ENCODE peak calls at places on chromosomes 4 and X, in nine cellular contexts. J is keratinocyte; V is IMR-90; O is transverse colon; G is cardiac muscle cell; U is endodermal cell; Z is SK-N-SH; Q is CD4-positive, alpha-beta T cell; F is right lobe of liver. B is an unnamed sample.

GRCh38 chrX:44874481-44875184 is 1.6 kb downstream of the KDM6A start:
- DNase-seq in J (no peak), V (peak; percentile 49), O (peak; percentile 42), G (peak; percentile 28), U (peak; percentile 63), Z (peak; percentile 77), Q (no peak), F (no peak), B (no peak)

GRCh38 chrX:48919360-48919821 is 567 bp upstream of the PIM2 start:
- DNase-seq in J (no peak), V (no peak), O (no peak), G (no peak), U (peak; percentile 83), Z (peak; percentile 54), Q (peak; percentile 26), F (no peak), B (no peak)

GRCh38 chr4:38456096-38456495 is 207.9 kb upstream of the KLF3 start:
- DNase-seq in J (no peak), V (no peak), O (peak; percentile 33), G (no peak), U (no peak), Z (no peak), Q (no peak), F (no peak), B (no peak)

GRCh38 chrX:108740299-108740774 is 4.0 kb upstream of the IRS4 start:
- DNase-seq in J (no peak), V (no peak), O (no peak), G (no peak), U (no peak), Z (no peak), Q (no peak), F (no peak), B (no peak)

GRCh38 chrX:40434947-40435346 is 145.8 kb upstream of the ATP6AP2 start:
- DNase-seq in J (no peak), V (peak; percentile 1), O (no peak), G (peak; percentile 30), U (peak; percentile 65), Z (peak; percentile 51), Q (no peak), F (no peak), B (no peak)

GRCh38 chr4:24922416-24922815 is 9.6 kb upstream of the CCDC149 start:
- DNase-seq in J (no peak), V (peak; percentile 56), O (no peak), G (no peak), U (no peak), Z (no peak), Q (no peak), F (no peak), B (no peak)

GRCh38 chrX:48520976-48521352 is 644 bp upstream of the EBP start:
- DNase-seq in J (no peak), V (no peak), O (no peak), G (no peak), U (no peak), Z (peak; percentile 37), Q (no peak), F (no peak), B (peak; percentile 10)

GRCh38 chrX:54358424-54359211 is 772 bp upstream of the WNK3 start:
- DNase-seq in J (no peak), V (peak; percentile 41), O (peak; percentile 20), G (peak; percentile 87), U (peak; percentile 92), Z (peak; percentile 71), Q (peak; percentile 15), F (peak; percentile 63), B (no peak)

GRCh38 chrX:41600266-41600665 is 88.5 kb upstream of the GPR34 start:
- DNase-seq in J (no peak), V (peak; percentile 68), O (no peak), G (peak; percentile 4), U (no peak), Z (no peak), Q (no peak), F (no peak), B (no peak)

GRCh38 chr4:22850055-22850454 is 157.3 kb downstream of the GBA3 start:
- DNase-seq in J (no peak), V (no peak), O (no peak), G (no peak), U (no peak), Z (no peak), Q (no peak), F (no peak), B (no peak)

GRCh38 chr4:138911903-138912713 is 103.5 kb upstream of the NOCT start:
- DNase-seq in J (no peak), V (no peak), O (peak; percentile 47), G (no peak), U (no peak), Z (peak; percentile 24), Q (no peak), F (no peak), B (no peak)

GRCh38 chrX:72130762-72131231 is 918 bp downstream of the RTL5 start:
- DNase-seq in J (no peak), V (no peak), O (no peak), G (no peak), U (peak; percentile 64), Z (no peak), Q (no peak), F (no peak), B (no peak)

GRCh38 chrX:151359341-151359740 is 37.7 kb upstream of the VMA21 start:
- DNase-seq in J (no peak), V (no peak), O (no peak), G (no peak), U (peak; percentile 71), Z (no peak), Q (no peak), F (no peak), B (no peak)

GRCh38 chr4:150582881-150583286 is 933 bp downstream of the MAB21L2 start:
- DNase-seq in J (no peak), V (peak; percentile 51), O (no peak), G (peak; percentile 47), U (peak; percentile 81), Z (peak; percentile 48), Q (no peak), F (peak; percentile 59), B (no peak)

GRCh38 chr4:184359905-184360304 is 114.4 kb downstream of the IRF2 start:
- DNase-seq in J (no peak), V (no peak), O (no peak), G (no peak), U (peak; percentile 37), Z (no peak), Q (no peak), F (no peak), B (no peak)

GRCh38 chr4:122086338-122086737 is 65.8 kb upstream of the BLTP1 start:
- DNase-seq in J (no peak), V (peak; percentile 18), O (no peak), G (peak; percentile 62), U (no peak), Z (no peak), Q (no peak), F (no peak), B (no peak)

GRCh38 chr4:63122955-63123354 is 1286.3 kb downstream of the TECRL start:
- DNase-seq in J (no peak), V (no peak), O (no peak), G (no peak), U (no peak), Z (no peak), Q (no peak), F (no peak), B (no peak)

GRCh38 chr4:8090312-8090711 is 68.3 kb downstream of the ABLIM2 start:
- DNase-seq in J (peak; percentile 30), V (peak; percentile 35), O (peak; percentile 85), G (no peak), U (no peak), Z (no peak), Q (no peak), F (no peak), B (no peak)

GRCh38 chr4:3766791-3767561 is 791 bp downstream of the ADRA2C start:
- DNase-seq in J (no peak), V (no peak), O (no peak), G (peak; percentile 29), U (peak; percentile 92), Z (peak; percentile 75), Q (no peak), F (no peak), B (peak; percentile 65)
- TF ChIP-seq CTCF in J (no peak), V (no peak), O (no peak), G (no peak), U (peak; percentile 42), Z (no peak), Q (no peak), F (no peak), B (peak; percentile 22)

GRCh38 chr4:1492636-1493539 is 86.6 kb upstream of the NKX1-1 start:
- DNase-seq in J (no peak), V (no peak), O (no peak), G (no peak), U (peak; percentile 44), Z (peak; percentile 44), Q (no peak), F (no peak), B (no peak)
- H3K27me3 ChIP-seq in J (peaks cover 3% of the 10 kb centered on the region), V (peaks cover 42% of the 10 kb centered on the region), O (peaks cover 54% of the 10 kb centered on the region), G (no peaks in the 10 kb centered on the region), U (no peaks in the 10 kb centered on the region), Z (peaks cover 71% of the 10 kb centered on the region), Q (peaks cover 11% of the 10 kb centered on the region), F (no peaks in the 10 kb centered on the region), B (peaks cover 2% of the 10 kb centered on the region)

GRCh38 chrX:23908219-23909003 is 605 bp downstream of the CXorf58 start:
- DNase-seq in J (no peak), V (no peak), O (no peak), G (peak; percentile 59), U (peak; percentile 69), Z (no peak), Q (no peak), F (no peak), B (no peak)
- TF ChIP-seq CTCF in J (peak; percentile 7), V (peak; percentile 9), O (no peak), G (peak; percentile 30), U (peak; percentile 83), Z (peak; percentile 42), Q (no peak), F (no peak), B (peak; percentile 38)

GRCh38 chr4:568962-569361 is 7.1 kb downstream of the TMEM271 start:
- DNase-seq in J (no peak), V (no peak), O (no peak), G (no peak), U (no peak), Z (no peak), Q (no peak), F (no peak), B (no peak)
- H3K27me3 ChIP-seq in J (peaks cover 30% of the 10 kb centered on the region), V (peaks cover 13% of the 10 kb centered on the region), O (peaks cover 41% of the 10 kb centered on the region), G (peaks cover 69% of the 10 kb centered on the region), U (peaks cover 50% of the 10 kb centered on the region), Z (peaks cover 25% of the 10 kb centered on the region), Q (peaks cover 29% of the 10 kb centered on the region), F (no peaks in the 10 kb centered on the region), B (no peaks in the 10 kb centered on the region)

DNA sequence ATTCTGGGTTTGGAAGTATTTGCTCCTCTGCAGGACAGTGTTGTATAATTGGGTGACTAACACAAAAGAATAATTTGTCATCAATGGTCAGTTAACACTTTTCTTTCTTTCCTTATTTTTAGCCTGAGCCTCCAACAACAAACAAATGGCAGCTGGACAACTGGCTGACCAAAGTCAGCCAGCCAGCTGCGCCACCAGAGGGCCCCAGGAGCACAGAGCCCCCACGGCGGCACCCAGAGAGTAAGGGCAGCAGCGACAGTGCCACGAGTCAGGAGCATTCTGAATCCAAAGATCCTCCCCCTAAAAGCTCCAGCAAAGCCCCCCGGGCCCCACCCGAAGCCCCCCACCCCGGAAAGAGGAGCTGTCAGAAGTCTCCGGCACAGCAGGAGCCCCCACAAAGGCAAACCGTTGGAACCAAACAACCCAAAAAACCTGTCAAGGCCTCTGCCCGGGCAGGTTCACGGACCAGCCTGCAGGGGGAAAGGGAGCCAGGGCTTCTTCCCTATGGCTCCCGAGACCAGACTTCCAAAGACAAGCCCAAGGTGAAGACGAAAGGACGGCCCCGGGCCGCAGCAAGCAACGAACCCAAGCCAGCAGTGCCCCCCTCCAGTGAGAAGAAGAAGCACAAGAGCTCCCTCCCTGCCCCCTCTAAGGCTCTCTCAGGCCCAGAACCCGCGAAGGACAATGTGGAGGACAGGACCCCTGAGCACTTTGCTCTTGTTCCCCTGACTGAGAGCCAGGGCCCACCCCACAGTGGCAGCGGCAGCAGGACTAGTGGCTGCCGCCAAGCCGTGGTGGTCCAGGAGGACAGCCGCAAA is 106.0 kb downstream of the KLHL8 start:
- DNase-seq in J (no peak), V (no peak), O (no peak), G (no peak), U (peak; percentile 83), Z (no peak), Q (no peak), F (no peak), B (no peak)
- TF ChIP-seq CTCF in J (no peak), V (peak; percentile 2), O (no peak), G (peak; percentile 5), U (peak; percentile 75), Z (no peak), Q (no peak), F (no peak), B (no peak)